ENCODE peak calls at places on chromosomes 5 and 9, in six cellular contexts. One of them, this sample, is unnamed.

GRCh38 chr9:136539427-136540412 is 6.1 kb downstream of the NOTCH1 start:
- DNase-seq in A549: no peak
- DNase-seq in Caco-2: peak
- DNase-seq in fibroblast of pulmonary artery: peak
- DNase-seq in Peyer's patch: peak
- DNase-seq in CD8-positive, alpha-beta T cell: peak
- DNase-seq in this sample: peak

GRCh38 chr9:6632516-6633328 is 12.8 kb downstream of the GLDC start:
- DNase-seq in A549: no peak
- DNase-seq in Caco-2: peak
- DNase-seq in fibroblast of pulmonary artery: no peak
- DNase-seq in Peyer's patch: no peak
- DNase-seq in CD8-positive, alpha-beta T cell: no peak
- DNase-seq in this sample: no peak

GRCh38 chr5:127562252-127562651 is 44.8 kb downstream of the PRRC1 start:
- DNase-seq in A549: peak
- DNase-seq in Caco-2: peak
- DNase-seq in fibroblast of pulmonary artery: peak
- DNase-seq in Peyer's patch: no peak
- DNase-seq in CD8-positive, alpha-beta T cell: no peak
- DNase-seq in this sample: peak

GRCh38 chr5:176560364-176560763 is 11.2 kb downstream of the CDHR2 start:
- DNase-seq in A549: no peak
- DNase-seq in Caco-2: no peak
- DNase-seq in fibroblast of pulmonary artery: no peak
- DNase-seq in Peyer's patch: no peak
- DNase-seq in CD8-positive, alpha-beta T cell: no peak
- DNase-seq in this sample: no peak

GRCh38 chr5:57383093-57383861 is 99.3 kb downstream of the ACTBL2 start:
- DNase-seq in A549: peak
- DNase-seq in Caco-2: peak
- DNase-seq in fibroblast of pulmonary artery: peak
- DNase-seq in Peyer's patch: no peak
- DNase-seq in CD8-positive, alpha-beta T cell: no peak
- DNase-seq in this sample: peak

GRCh38 chr9:38621434-38622082 is 1.2 kb upstream of the ANKRD18A start:
- DNase-seq in A549: peak
- DNase-seq in Caco-2: no peak
- DNase-seq in fibroblast of pulmonary artery: no peak
- DNase-seq in Peyer's patch: peak
- DNase-seq in CD8-positive, alpha-beta T cell: peak
- DNase-seq in this sample: no peak

GRCh38 chr9:18185196-18185595 is 288.8 kb upstream of the ADAMTSL1 start:
- DNase-seq in A549: no peak
- DNase-seq in Caco-2: peak
- DNase-seq in fibroblast of pulmonary artery: no peak
- DNase-seq in Peyer's patch: no peak
- DNase-seq in CD8-positive, alpha-beta T cell: no peak
- DNase-seq in this sample: peak

GRCh38 chr5:63194126-63194525 is 615.5 kb downstream of the LRRC70 start:
- DNase-seq in A549: no peak
- DNase-seq in Caco-2: no peak
- DNase-seq in fibroblast of pulmonary artery: no peak
- DNase-seq in Peyer's patch: no peak
- DNase-seq in CD8-positive, alpha-beta T cell: no peak
- DNase-seq in this sample: no peak

GRCh38 chr5:106415541-106415940 is 1255.2 kb downstream of the EFNA5 start:
- DNase-seq in A549: no peak
- DNase-seq in Caco-2: no peak
- DNase-seq in fibroblast of pulmonary artery: peak
- DNase-seq in Peyer's patch: no peak
- DNase-seq in CD8-positive, alpha-beta T cell: no peak
- DNase-seq in this sample: peak

GRCh38 chr5:99865159-99865558 is 670.0 kb upstream of the FAM174A start:
- DNase-seq in A549: no peak
- DNase-seq in Caco-2: no peak
- DNase-seq in fibroblast of pulmonary artery: no peak
- DNase-seq in Peyer's patch: no peak
- DNase-seq in CD8-positive, alpha-beta T cell: no peak
- DNase-seq in this sample: no peak

GRCh38 chr5:87751801-87752200 is 339.1 kb upstream of the CCNH start:
- DNase-seq in A549: no peak
- DNase-seq in Caco-2: no peak
- DNase-seq in fibroblast of pulmonary artery: no peak
- DNase-seq in Peyer's patch: no peak
- DNase-seq in CD8-positive, alpha-beta T cell: no peak
- DNase-seq in this sample: no peak

GRCh38 chr5:57066921-57067914 is 106.6 kb upstream of the GPBP1 start:
- DNase-seq in A549: no peak
- DNase-seq in Caco-2: no peak
- DNase-seq in fibroblast of pulmonary artery: peak
- DNase-seq in Peyer's patch: no peak
- DNase-seq in CD8-positive, alpha-beta T cell: no peak
- DNase-seq in this sample: peak

GRCh38 chr5:178072749-178073148 is 40.6 kb upstream of the N4BP3 start:
- DNase-seq in A549: no peak
- DNase-seq in Caco-2: no peak
- DNase-seq in fibroblast of pulmonary artery: no peak
- DNase-seq in Peyer's patch: no peak
- DNase-seq in CD8-positive, alpha-beta T cell: no peak
- DNase-seq in this sample: no peak

GRCh38 chr5:89302102-89302891 is 419.3 kb upstream of the MEF2C start:
- DNase-seq in A549: no peak
- DNase-seq in Caco-2: no peak
- DNase-seq in fibroblast of pulmonary artery: no peak
- DNase-seq in Peyer's patch: no peak
- DNase-seq in CD8-positive, alpha-beta T cell: no peak
- DNase-seq in this sample: no peak

GRCh38 chr9:120663380-120663779 is 50.9 kb downstream of the MEGF9 start:
- DNase-seq in A549: no peak
- DNase-seq in Caco-2: no peak
- DNase-seq in fibroblast of pulmonary artery: no peak
- DNase-seq in Peyer's patch: no peak
- DNase-seq in CD8-positive, alpha-beta T cell: no peak
- DNase-seq in this sample: peak

GRCh38 chr5:158780656-158781237 is 319.0 kb downstream of the EBF1 start:
- DNase-seq in A549: no peak
- DNase-seq in Caco-2: no peak
- DNase-seq in fibroblast of pulmonary artery: no peak
- DNase-seq in Peyer's patch: no peak
- DNase-seq in CD8-positive, alpha-beta T cell: no peak
- DNase-seq in this sample: no peak

GRCh38 chr9:93686127-93686879 is 109.9 kb downstream of the PHF2 start:
- DNase-seq in A549: no peak
- DNase-seq in Caco-2: peak
- DNase-seq in fibroblast of pulmonary artery: no peak
- DNase-seq in Peyer's patch: peak
- DNase-seq in CD8-positive, alpha-beta T cell: no peak
- DNase-seq in this sample: no peak

GRCh38 chr9:21591221-21592062 is 109.3 kb upstream of the IFNE start:
- DNase-seq in A549: peak
- DNase-seq in Caco-2: peak
- DNase-seq in fibroblast of pulmonary artery: peak
- DNase-seq in Peyer's patch: peak
- DNase-seq in CD8-positive, alpha-beta T cell: no peak
- DNase-seq in this sample: peak

GRCh38 chr5:122702524-122702875 is 72.4 kb upstream of the SNX2 start:
- DNase-seq in A549: no peak
- DNase-seq in Caco-2: no peak
- DNase-seq in fibroblast of pulmonary artery: no peak
- DNase-seq in Peyer's patch: no peak
- DNase-seq in CD8-positive, alpha-beta T cell: no peak
- DNase-seq in this sample: no peak

GRCh38 chr5:95959964-95960801 is 1.5 kb downstream of the ELL2 start:
- DNase-seq in A549: peak
- DNase-seq in Caco-2: no peak
- DNase-seq in fibroblast of pulmonary artery: peak
- DNase-seq in Peyer's patch: no peak
- DNase-seq in CD8-positive, alpha-beta T cell: peak
- DNase-seq in this sample: no peak

GRCh38 chr9:93326056-93326455 is 125.4 kb upstream of the FAM120A start:
- DNase-seq in A549: peak
- DNase-seq in Caco-2: no peak
- DNase-seq in fibroblast of pulmonary artery: no peak
- DNase-seq in Peyer's patch: no peak
- DNase-seq in CD8-positive, alpha-beta T cell: no peak
- DNase-seq in this sample: peak

DNA sequence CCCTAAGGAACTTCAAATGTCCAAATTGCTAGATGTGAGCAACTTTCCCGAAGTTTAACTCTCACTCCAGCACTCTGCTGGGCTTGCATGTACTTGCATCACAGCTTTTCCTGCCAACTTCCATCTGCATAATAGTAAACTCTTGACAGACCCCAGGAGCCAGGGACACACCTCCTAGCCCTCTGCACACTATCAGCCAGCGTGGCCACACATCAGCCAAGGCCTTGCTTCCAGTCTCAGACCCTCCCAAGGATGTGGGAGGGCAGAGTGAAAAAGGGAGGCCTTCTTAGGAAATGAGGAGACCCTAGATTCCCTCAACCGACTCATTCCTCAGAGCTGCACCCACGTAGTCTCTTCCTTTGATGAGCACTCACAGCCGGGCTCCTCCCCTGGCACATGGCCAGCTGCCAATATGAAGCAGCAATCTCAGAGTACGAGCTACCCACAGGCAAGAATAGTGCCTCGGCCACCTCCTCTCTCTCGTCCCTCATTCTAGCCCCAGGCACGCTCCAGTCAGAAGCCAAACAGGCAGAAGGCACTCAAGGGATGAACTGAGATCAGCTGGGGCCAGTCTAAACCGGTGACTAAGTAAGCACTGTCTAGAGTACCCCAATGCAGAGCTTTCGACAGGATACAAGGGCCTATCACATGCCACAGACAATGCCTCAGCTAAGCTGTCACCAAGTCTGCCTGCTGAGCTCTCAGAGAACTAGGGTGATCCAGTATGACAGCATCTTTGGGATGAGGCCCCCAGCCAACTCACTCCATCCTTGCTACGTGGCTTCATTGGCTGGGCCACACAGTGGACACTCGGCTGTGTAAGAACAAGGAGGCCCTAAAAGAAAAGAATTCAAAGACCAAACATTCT is 2.3 kb downstream of the P4HA2 start:
- DNase-seq in A549: no peak
- DNase-seq in Caco-2: peak
- DNase-seq in fibroblast of pulmonary artery: peak
- DNase-seq in Peyer's patch: peak
- DNase-seq in CD8-positive, alpha-beta T cell: no peak
- DNase-seq in this sample: peak
- H3K4me3 ChIP-seq in A549: no peak
- H3K4me3 ChIP-seq in Caco-2: no peak
- H3K4me3 ChIP-seq in fibroblast of pulmonary artery: peak
- H3K4me3 ChIP-seq in Peyer's patch: no peak
- H3K4me3 ChIP-seq in CD8-positive, alpha-beta T cell: no peak
- H3K4me3 ChIP-seq in this sample: no peak

GRCh38 chr9:133932176-133932575 is 59.9 kb downstream of the VAV2 start:
- DNase-seq in A549: no peak
- DNase-seq in Caco-2: no peak
- DNase-seq in fibroblast of pulmonary artery: peak
- DNase-seq in Peyer's patch: no peak
- DNase-seq in CD8-positive, alpha-beta T cell: no peak
- DNase-seq in this sample: no peak
- H3K4me3 ChIP-seq in A549: no peak
- H3K4me3 ChIP-seq in Caco-2: no peak
- H3K4me3 ChIP-seq in fibroblast of pulmonary artery: no peak
- H3K4me3 ChIP-seq in Peyer's patch: no peak
- H3K4me3 ChIP-seq in CD8-positive, alpha-beta T cell: no peak
- H3K4me3 ChIP-seq in this sample: no peak

GRCh38 chr5:151683444-151683843 is 3.3 kb downstream of the SPARC start:
- DNase-seq in A549: no peak
- DNase-seq in Caco-2: no peak
- DNase-seq in fibroblast of pulmonary artery: no peak
- DNase-seq in Peyer's patch: no peak
- DNase-seq in CD8-positive, alpha-beta T cell: no peak
- DNase-seq in this sample: no peak
- H3K4me3 ChIP-seq in A549: no peak
- H3K4me3 ChIP-seq in Caco-2: no peak
- H3K4me3 ChIP-seq in fibroblast of pulmonary artery: peak
- H3K4me3 ChIP-seq in Peyer's patch: no peak
- H3K4me3 ChIP-seq in CD8-positive, alpha-beta T cell: no peak
- H3K4me3 ChIP-seq in this sample: no peak

DNA sequence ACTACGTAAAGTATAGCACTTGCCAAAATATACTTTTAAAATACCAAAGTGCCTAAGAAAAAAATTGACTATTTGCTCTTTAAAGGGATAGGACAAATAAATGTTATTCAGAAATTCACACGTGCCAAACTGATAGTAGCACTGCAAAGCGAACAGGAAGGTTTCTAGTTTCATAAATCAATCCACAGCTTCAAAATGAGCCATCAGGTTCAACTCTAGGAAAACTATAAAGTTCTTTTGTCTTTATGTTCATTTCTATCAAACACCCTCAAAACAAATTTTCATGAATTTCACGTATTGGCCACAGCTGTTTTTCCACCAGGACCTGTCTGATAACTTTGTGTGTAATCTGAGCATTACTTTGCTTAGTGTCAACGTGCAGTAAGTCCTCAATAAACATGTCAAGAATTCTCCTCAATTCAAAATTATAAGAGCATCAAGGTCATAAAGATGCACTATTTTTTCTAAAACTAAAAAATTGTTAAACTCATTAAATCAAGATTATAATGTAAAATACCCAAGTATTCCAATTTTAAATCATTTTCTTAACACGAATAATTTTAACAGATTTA is 3.0 kb downstream of the RNF130 start:
- DNase-seq in A549: no peak
- DNase-seq in Caco-2: no peak
- DNase-seq in fibroblast of pulmonary artery: no peak
- DNase-seq in Peyer's patch: no peak
- DNase-seq in CD8-positive, alpha-beta T cell: no peak
- DNase-seq in this sample: no peak
- H3K4me3 ChIP-seq in A549: no peak
- H3K4me3 ChIP-seq in Caco-2: no peak
- H3K4me3 ChIP-seq in fibroblast of pulmonary artery: no peak
- H3K4me3 ChIP-seq in Peyer's patch: no peak
- H3K4me3 ChIP-seq in CD8-positive, alpha-beta T cell: no peak
- H3K4me3 ChIP-seq in this sample: no peak

DNA sequence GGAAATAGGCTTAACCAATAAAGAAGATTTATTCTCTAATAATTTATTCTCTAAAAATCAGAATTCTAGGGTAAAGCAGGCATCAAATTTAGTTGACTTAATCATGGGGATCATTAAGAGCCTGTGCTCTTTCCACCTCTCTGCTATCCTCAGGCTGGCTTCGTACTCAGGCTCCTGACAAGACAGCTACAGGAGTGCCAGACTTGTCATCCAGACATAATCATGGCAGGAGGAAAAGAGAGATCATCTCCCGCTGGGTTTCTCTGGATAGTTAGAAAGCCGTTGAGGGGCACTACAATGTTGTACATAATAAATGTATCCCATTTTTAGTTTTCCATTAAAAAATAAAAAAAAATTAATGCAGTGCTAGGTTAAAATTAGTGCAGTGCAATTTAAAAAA is 171.9 kb downstream of the SEC61B start:
- DNase-seq in A549: no peak
- DNase-seq in Caco-2: no peak
- DNase-seq in fibroblast of pulmonary artery: no peak
- DNase-seq in Peyer's patch: no peak
- DNase-seq in CD8-positive, alpha-beta T cell: no peak
- DNase-seq in this sample: no peak
- H3K4me3 ChIP-seq in A549: no peak
- H3K4me3 ChIP-seq in Caco-2: no peak
- H3K4me3 ChIP-seq in fibroblast of pulmonary artery: no peak
- H3K4me3 ChIP-seq in Peyer's patch: no peak
- H3K4me3 ChIP-seq in CD8-positive, alpha-beta T cell: no peak
- H3K4me3 ChIP-seq in this sample: no peak

GRCh38 chr5:116626272-116626723 is 51.7 kb upstream of the SEMA6A start:
- DNase-seq in A549: no peak
- DNase-seq in Caco-2: no peak
- DNase-seq in fibroblast of pulmonary artery: peak
- DNase-seq in Peyer's patch: no peak
- DNase-seq in CD8-positive, alpha-beta T cell: no peak
- DNase-seq in this sample: peak
- H3K4me3 ChIP-seq in A549: no peak
- H3K4me3 ChIP-seq in Caco-2: no peak
- H3K4me3 ChIP-seq in fibroblast of pulmonary artery: peak
- H3K4me3 ChIP-seq in Peyer's patch: no peak
- H3K4me3 ChIP-seq in CD8-positive, alpha-beta T cell: no peak
- H3K4me3 ChIP-seq in this sample: no peak